ENCODE peak calls at places on chromosomes 11 and 22, in eight cellular contexts. F is progenitor cell of endocrine pancreas, K is right lobe of liver, X is uterus, O is BE2C, B is HCT116, U is AG04450, P is endothelial cell. N is an unnamed sample.

GRCh38 chr22:37569009-37569920 is 9.0 kb downstream of the CDC42EP1 start:
- DNase-seq in F (peak), K (peak), U (no peak), B (no peak), O (no peak), P (no peak), X (no peak), N (no peak)

GRCh38 chr11:87280143-87280542 is 242.4 kb downstream of the TMEM135 start:
- DNase-seq in U (no peak), P (no peak), B (no peak), F (no peak), K (no peak), O (no peak), X (no peak), N (no peak)

GRCh38 chr11:62721994-62722393 is 5.3 kb downstream of the HNRNPUL2 start:
- DNase-seq in B (no peak), X (no peak), F (no peak), O (no peak), U (no peak), P (no peak), K (no peak), N (no peak)

GRCh38 chr22:23522642-23523251 is 57.3 kb downstream of the IGLL1 start:
- DNase-seq in F (no peak), U (no peak), P (no peak), X (no peak), B (no peak), K (no peak), O (peak), N (no peak)

GRCh38 chr11:12810497-12810896 is 136.3 kb downstream of the TEAD1 start:
- DNase-seq in B (no peak), O (no peak), P (no peak), X (no peak), U (no peak), K (no peak), F (no peak), N (no peak)

GRCh38 chr11:15688351-15688792 is 573.6 kb downstream of the INSC start:
- DNase-seq in B (no peak), X (no peak), F (no peak), O (no peak), U (no peak), P (no peak), K (no peak), N (peak)

GRCh38 chr22:46684706-46685105 is 53.3 kb downstream of the CERK start:
- DNase-seq in K (no peak), B (no peak), P (no peak), X (no peak), O (peak), U (no peak), F (no peak), N (no peak)

GRCh38 chr11:79498681-79499080 is 57.9 kb upstream of the TENM4 start:
- DNase-seq in X (no peak), O (no peak), B (no peak), U (no peak), P (no peak), K (no peak), F (no peak), N (no peak)

GRCh38 chr22:47342446-47342845 is 580.0 kb downstream of the TBC1D22A start:
- DNase-seq in P (no peak), F (no peak), X (no peak), U (no peak), B (no peak), O (no peak), K (no peak), N (no peak)

GRCh38 chr11:12276356-12276755 is 101.0 kb upstream of the PARVA start:
- DNase-seq in B (no peak), U (no peak), F (no peak), P (no peak), K (no peak), X (peak), O (no peak), N (no peak)

GRCh38 chr11:76649964-76650363 is 20.6 kb downstream of the LRRC32 start:
- DNase-seq in X (no peak), U (no peak), F (no peak), K (no peak), P (no peak), O (no peak), B (no peak), N (no peak)

GRCh38 chr11:94664336-94664735 is 97.2 kb downstream of the PIWIL4 start:
- DNase-seq in K (no peak), B (peak), U (no peak), O (no peak), F (peak), X (no peak), P (no peak), N (no peak)

GRCh38 chr11:12274056-12274455 is 103.3 kb upstream of the PARVA start:
- DNase-seq in O (no peak), X (no peak), U (no peak), P (no peak), K (no peak), F (no peak), B (no peak), N (no peak)

GRCh38 chr22:30697975-30698374 is 3.3 kb downstream of the OSBP2 start:
- DNase-seq in U (no peak), F (no peak), P (no peak), O (no peak), K (no peak), B (no peak), X (no peak), N (no peak)

GRCh38 chr22:30887418-30887817 is 81.2 kb downstream of the MORC2 start:
- DNase-seq in B (no peak), F (no peak), X (no peak), K (no peak), O (no peak), P (no peak), U (no peak), N (no peak)

GRCh38 chr11:95487391-95487790 is 256.4 kb upstream of the SESN3 start:
- DNase-seq in F (no peak), B (no peak), K (no peak), P (no peak), O (no peak), U (no peak), X (no peak), N (no peak)

GRCh38 chr22:45211848-45212247 is 28.8 kb downstream of the KIAA0930 start:
- DNase-seq in O (no peak), F (no peak), K (peak), U (no peak), B (no peak), X (no peak), P (no peak), N (no peak)

GRCh38 chr11:8038393-8038792 is 42.6 kb upstream of the TUB start:
- DNase-seq in O (no peak), B (no peak), K (no peak), P (no peak), X (no peak), F (no peak), U (no peak), N (peak)

GRCh38 chr11:7597620-7598019 is 75.7 kb downstream of the CYB5R2 start:
- DNase-seq in X (no peak), F (peak), O (no peak), K (no peak), B (no peak), U (no peak), P (no peak), N (no peak)

GRCh38 chr11:73154178-73154577 is 12.1 kb upstream of the FCHSD2 start:
- DNase-seq in X (no peak), O (no peak), F (no peak), U (no peak), K (no peak), P (no peak), B (no peak), N (no peak)

GRCh38 chr11:114819028-114819427 is 140.7 kb downstream of the NXPE2 start:
- DNase-seq in U (no peak), X (no peak), P (no peak), K (no peak), O (no peak), F (no peak), B (no peak), N (no peak)

GRCh38 chr22:35377735-35378134 is 3.2 kb upstream of the HMOX1 start:
- DNase-seq in B (no peak), F (no peak), X (no peak), U (no peak), K (no peak), O (no peak), P (no peak), N (no peak)

GRCh38 chr11:61277186-61277972 is 17.7 kb downstream of the VWCE start:
- DNase-seq in U (no peak), O (no peak), X (no peak), F (no peak), K (no peak), B (no peak), P (no peak), N (no peak)

GRCh38 chr22:39452740-39453040 is 4.1 kb upstream of the MGAT3 start:
- DNase-seq in F (no peak), O (no peak), U (no peak), X (no peak), P (no peak), K (no peak), B (no peak), N (no peak)

GRCh38 chr11:131146817-131147490 is 223.5 kb upstream of the NTM start:
- DNase-seq in F (no peak), B (no peak), X (no peak), K (no peak), O (no peak), P (no peak), U (no peak), N (no peak)

GRCh38 chr22:49785841-49786451 is 41.7 kb downstream of the BRD1 start:
- DNase-seq in K (peak), U (no peak), X (no peak), B (no peak), F (no peak), O (no peak), P (no peak), N (no peak)

GRCh38 chr11:120243221-120243620 is 3.3 kb downstream of the POU2F3 start:
- DNase-seq in F (no peak), U (no peak), K (no peak), P (no peak), B (no peak), X (no peak), O (no peak), N (no peak)

GRCh38 chr22:30078320-30079311 is 1.6 kb upstream of the HORMAD2 start:
- DNase-seq in X (no peak), O (no peak), K (no peak), U (no peak), P (no peak), F (no peak), B (no peak), N (no peak)

GRCh38 chr22:19056951-19057401 is 65.2 kb downstream of the DGCR2 start:
- DNase-seq in F (no peak), X (no peak), P (no peak), B (no peak), K (no peak), O (no peak), U (no peak), N (no peak)

GRCh38 chr11:94539420-94539819 is 4.3 kb upstream of the FUT4 start:
- DNase-seq in K (no peak), P (no peak), U (no peak), F (no peak), B (no peak), O (no peak), X (no peak), N (no peak)

GRCh38 chr11:78190374-78190773 is 1.7 kb downstream of the USP35 start:
- DNase-seq in X (no peak), U (no peak), K (no peak), F (no peak), O (no peak), B (no peak), P (no peak), N (no peak)

GRCh38 chr22:45413013-45413367 is 409 bp downstream of the SMC1B start:
- DNase-seq in P (no peak), O (no peak), B (no peak), U (no peak), K (no peak), F (no peak), X (no peak), N (no peak)

GRCh38 chr22:33401291-33401690 is 343.1 kb upstream of the SYN3 start:
- DNase-seq in P (no peak), O (no peak), B (no peak), F (no peak), X (no peak), K (no peak), U (peak), N (no peak)

GRCh38 chr22:39592104-39593060 is 21.8 kb downstream of the CACNA1I start:
- DNase-seq in F (no peak), O (no peak), U (peak), P (no peak), X (no peak), K (no peak), B (peak), N (no peak)

GRCh38 chr22:26762503-26763170 is 105.2 kb downstream of the MIAT start:
- DNase-seq in B (no peak), O (no peak), U (no peak), F (no peak), X (no peak), P (no peak), K (no peak), N (no peak)

GRCh38 chr22:22616636-22617035 is 27.8 kb upstream of the GGTLC2 start:
- DNase-seq in P (no peak), U (no peak), O (no peak), B (no peak), K (no peak), X (no peak), F (no peak), N (no peak)

GRCh38 chr22:23289851-23290724 is 109.8 kb downstream of the BCR start:
- DNase-seq in X (peak), O (peak), K (peak), F (peak), P (peak), U (no peak), B (no peak), N (peak)

GRCh38 chr11:96061730-96062524 is 138.0 kb upstream of the MTMR2 start:
- DNase-seq in U (no peak), P (no peak), B (no peak), K (no peak), F (no peak), X (no peak), O (no peak), N (no peak)

GRCh38 chr11:36300651-36301050 is 4.6 kb downstream of the PRR5L start:
- DNase-seq in K (peak), B (no peak), O (no peak), F (no peak), P (no peak), U (no peak), X (peak), N (no peak)

GRCh38 chr11:125123194-125123946 is 11.9 kb upstream of the TMEM218 start:
- DNase-seq in K (no peak), B (no peak), O (no peak), X (no peak), F (no peak), U (no peak), P (no peak), N (no peak)

GRCh38 chr11:125129316-125129990 is 18.0 kb upstream of the TMEM218 start:
- DNase-seq in F (no peak), X (no peak), K (no peak), P (no peak), O (no peak), U (no peak), B (no peak), N (no peak)

GRCh38 chr11:125128450-125128849 is 17.0 kb upstream of the TMEM218 start:
- DNase-seq in X (no peak), K (no peak), P (no peak), F (no peak), B (no peak), O (no peak), U (peak), N (no peak)

GRCh38 chr11:125123947-125124633 is 12.7 kb upstream of the TMEM218 start:
- DNase-seq in K (peak), O (peak), F (no peak), P (peak), U (no peak), X (no peak), B (peak), N (no peak)
- TF ChIP-seq CTCF in K (peak), O (peak), F (peak), P (peak), U (peak), X (no peak), B (peak), N (peak)

GRCh38 chr11:32847511-32847910 is 17.8 kb downstream of the PRRG4 start:
- DNase-seq in P (no peak), O (no peak), B (no peak), K (no peak), F (no peak), U (no peak), X (no peak), N (no peak)
- TF ChIP-seq CTCF in P (no peak), O (no peak), B (no peak), K (no peak), F (no peak), U (no peak), X (no peak), N (no peak)

GRCh38 chr22:24954114-24954463 is 1.6 kb downstream of the KIAA1671 start:
- DNase-seq in K (no peak), U (no peak), P (no peak), F (no peak), X (no peak), B (no peak), O (no peak), N (no peak)
- TF ChIP-seq CTCF in K (no peak), U (no peak), P (no peak), F (no peak), X (no peak), B (no peak), O (no peak), N (no peak)

GRCh38 chr11:122711831-122712378 is 56.4 kb downstream of the UBASH3B start:
- DNase-seq in K (no peak), O (no peak), X (no peak), P (no peak), B (no peak), F (no peak), U (no peak), N (no peak)
- TF ChIP-seq CTCF in K (no peak), O (no peak), X (no peak), P (no peak), B (no peak), F (no peak), U (peak), N (no peak)

GRCh38 chr11:2398664-2399355 is 1.7 kb upstream of the TSSC4 start:
- DNase-seq in K (no peak), B (no peak), U (no peak), O (peak), P (no peak), X (no peak), F (no peak), N (no peak)
- TF ChIP-seq CTCF in K (no peak), B (no peak), U (peak), O (peak), P (no peak), X (no peak), F (no peak), N (no peak)

N was measured in neural crest cell.